ENCODE peak calls at places on chromosomes 3 and 15, in five cellular contexts. One of them, this sample, is unnamed.

GRCh38 chr15:36331531-36332275 is 247.7 kb upstream of the CDIN1 start:
- DNase-seq in psoas muscle: no peak
- DNase-seq in pancreas: no peak
- DNase-seq in lung: no peak
- DNase-seq in body of pancreas: no peak
- DNase-seq in this sample: no peak

GRCh38 chr3:79414821-79415220 is 353.0 kb downstream of the ROBO1 start:
- DNase-seq in psoas muscle: peak
- DNase-seq in body of pancreas: peak
- DNase-seq in pancreas: no peak
- DNase-seq in lung: peak
- DNase-seq in this sample: no peak

GRCh38 chr15:94269954-94270353 is 38.6 kb downstream of the MCTP2 start:
- DNase-seq in body of pancreas: no peak
- DNase-seq in lung: no peak
- DNase-seq in pancreas: no peak
- DNase-seq in psoas muscle: no peak
- DNase-seq in this sample: no peak

GRCh38 chr15:101049282-101049681 is 130.1 kb downstream of the LRRK1 start:
- DNase-seq in body of pancreas: no peak
- DNase-seq in psoas muscle: no peak
- DNase-seq in pancreas: no peak
- DNase-seq in lung: no peak
- DNase-seq in this sample: peak

GRCh38 chr15:63380828-63381282 is 791 bp downstream of the CA12 start:
- DNase-seq in body of pancreas: no peak
- DNase-seq in lung: no peak
- DNase-seq in pancreas: no peak
- DNase-seq in psoas muscle: no peak
- DNase-seq in this sample: no peak

GRCh38 chr15:67413770-67414429 is 107.0 kb upstream of the C15orf61 start:
- DNase-seq in body of pancreas: peak
- DNase-seq in psoas muscle: no peak
- DNase-seq in lung: no peak
- DNase-seq in pancreas: no peak
- DNase-seq in this sample: no peak

GRCh38 chr3:127090218-127091160 is 102.4 kb upstream of the PRR23E start:
- DNase-seq in lung: no peak
- DNase-seq in pancreas: no peak
- DNase-seq in body of pancreas: no peak
- DNase-seq in psoas muscle: peak
- DNase-seq in this sample: no peak

GRCh38 chr3:47017504-47018268 is 38.2 kb downstream of the NBEAL2 start:
- DNase-seq in body of pancreas: no peak
- DNase-seq in psoas muscle: no peak
- DNase-seq in lung: no peak
- DNase-seq in pancreas: no peak
- DNase-seq in this sample: no peak

GRCh38 chr3:38968891-38969290 is 82.9 kb downstream of the SCN11A start:
- DNase-seq in body of pancreas: no peak
- DNase-seq in psoas muscle: no peak
- DNase-seq in pancreas: no peak
- DNase-seq in lung: no peak
- DNase-seq in this sample: no peak

GRCh38 chr3:100868894-100869293 is 124.3 kb downstream of the ABI3BP start:
- DNase-seq in body of pancreas: no peak
- DNase-seq in psoas muscle: no peak
- DNase-seq in lung: no peak
- DNase-seq in pancreas: no peak
- DNase-seq in this sample: no peak

GRCh38 chr3:119456469-119456868 is 6.9 kb downstream of the TMEM39A start:
- DNase-seq in lung: no peak
- DNase-seq in body of pancreas: no peak
- DNase-seq in pancreas: no peak
- DNase-seq in psoas muscle: no peak
- DNase-seq in this sample: no peak

GRCh38 chr3:179446501-179446900 is 4.8 kb downstream of the GNB4 start:
- DNase-seq in body of pancreas: no peak
- DNase-seq in pancreas: no peak
- DNase-seq in psoas muscle: no peak
- DNase-seq in lung: no peak
- DNase-seq in this sample: no peak

GRCh38 chr3:143334231-143334630 is 214.7 kb downstream of the CHST2 start:
- DNase-seq in pancreas: no peak
- DNase-seq in body of pancreas: no peak
- DNase-seq in lung: no peak
- DNase-seq in psoas muscle: no peak
- DNase-seq in this sample: no peak

GRCh38 chr3:134074001-134074789 is 44.5 kb upstream of the SLCO2A1 start:
- DNase-seq in lung: no peak
- DNase-seq in psoas muscle: no peak
- DNase-seq in body of pancreas: no peak
- DNase-seq in pancreas: no peak
- DNase-seq in this sample: no peak

GRCh38 chr3:170815340-170815739 is 54.7 kb downstream of the RPL22L1 start:
- DNase-seq in psoas muscle: no peak
- DNase-seq in body of pancreas: peak
- DNase-seq in pancreas: peak
- DNase-seq in lung: peak
- DNase-seq in this sample: no peak

DNA sequence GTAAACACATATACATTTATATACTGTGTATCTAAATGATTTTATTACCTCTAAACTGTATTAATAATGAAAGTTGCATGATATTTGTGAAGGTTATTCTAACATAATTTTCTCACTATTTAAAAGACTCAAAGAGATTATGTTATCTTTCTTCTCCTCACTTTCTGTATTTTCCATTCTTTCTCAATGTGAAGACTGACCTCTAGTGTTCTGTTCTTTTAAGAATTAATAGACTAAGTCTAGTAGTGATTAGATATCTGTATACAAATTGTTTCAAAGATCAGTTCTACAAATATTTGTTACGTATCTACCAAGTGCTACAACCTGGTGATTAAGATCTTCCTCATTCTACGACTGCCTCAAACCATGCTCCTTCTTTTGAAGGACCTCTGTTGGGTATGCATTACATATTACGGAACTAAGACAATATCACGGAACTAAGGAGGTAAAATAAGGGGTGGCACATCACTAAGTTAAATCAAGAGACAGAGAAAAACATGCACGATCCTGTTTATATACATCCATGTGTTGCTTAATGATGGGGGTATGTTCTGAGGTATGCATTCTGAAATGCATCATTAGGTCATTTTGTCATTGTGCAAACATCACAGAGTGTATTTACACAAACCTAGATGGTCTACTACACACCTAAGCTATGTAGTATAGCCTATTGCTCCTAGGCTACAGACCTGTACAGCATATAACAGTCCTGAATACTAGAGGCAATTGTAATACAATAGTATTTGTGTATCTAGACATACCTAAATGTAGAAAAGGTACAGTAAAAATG is 161.5 kb upstream of the KBTBD8 start:
- DNase-seq in lung: no peak
- DNase-seq in pancreas: no peak
- DNase-seq in psoas muscle: no peak
- DNase-seq in body of pancreas: no peak
- DNase-seq in this sample: no peak
- TF ChIP-seq CTCF in lung: no peak
- TF ChIP-seq CTCF in pancreas: no peak
- TF ChIP-seq CTCF in psoas muscle: no peak
- TF ChIP-seq CTCF in body of pancreas: peak
- TF ChIP-seq CTCF in this sample: peak

GRCh38 chr15:90559119-90559518 is 29.4 kb downstream of the CRTC3 start:
- DNase-seq in psoas muscle: no peak
- DNase-seq in body of pancreas: no peak
- DNase-seq in pancreas: no peak
- DNase-seq in lung: no peak
- DNase-seq in this sample: no peak
- H3K27ac ChIP-seq in psoas muscle: peak
- H3K27ac ChIP-seq in body of pancreas: peak
- H3K27ac ChIP-seq in pancreas: peak
- H3K27ac ChIP-seq in lung: peak
- H3K27ac ChIP-seq in this sample: peak

DNA sequence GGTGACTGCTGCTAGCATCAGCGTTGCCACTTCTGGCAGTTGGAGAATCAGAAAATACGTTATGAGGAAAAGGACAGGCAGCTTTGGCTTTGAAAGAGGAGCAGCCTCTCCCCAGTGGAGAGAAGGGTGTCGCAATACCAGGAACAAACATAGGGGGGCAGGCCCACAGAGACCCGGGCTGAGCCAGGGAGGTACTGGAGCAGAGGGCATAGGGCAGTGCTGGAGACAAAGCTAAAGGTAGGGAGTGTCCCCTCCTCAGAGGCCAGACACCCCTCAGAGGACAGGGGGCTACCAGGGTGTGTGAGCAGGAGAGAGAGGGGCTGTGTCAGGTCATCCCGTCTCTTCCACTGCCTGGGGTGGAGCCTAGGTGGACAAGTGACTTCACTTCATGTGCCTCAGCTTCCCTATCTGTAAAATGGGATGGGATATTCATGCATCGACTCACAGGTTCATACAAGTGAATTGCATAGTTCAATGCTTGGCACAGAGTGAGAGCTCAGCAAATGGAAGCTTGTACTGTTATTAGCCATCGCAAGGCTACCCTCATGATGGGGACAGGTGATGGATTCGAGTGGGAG is 49.7 kb upstream of the LIMD1 start:
- DNase-seq in body of pancreas: no peak
- DNase-seq in pancreas: no peak
- DNase-seq in psoas muscle: peak
- DNase-seq in lung: no peak
- DNase-seq in this sample: peak
- TF ChIP-seq CTCF in body of pancreas: no peak
- TF ChIP-seq CTCF in pancreas: no peak
- TF ChIP-seq CTCF in psoas muscle: no peak
- TF ChIP-seq CTCF in lung: no peak
- TF ChIP-seq CTCF in this sample: peak

DNA sequence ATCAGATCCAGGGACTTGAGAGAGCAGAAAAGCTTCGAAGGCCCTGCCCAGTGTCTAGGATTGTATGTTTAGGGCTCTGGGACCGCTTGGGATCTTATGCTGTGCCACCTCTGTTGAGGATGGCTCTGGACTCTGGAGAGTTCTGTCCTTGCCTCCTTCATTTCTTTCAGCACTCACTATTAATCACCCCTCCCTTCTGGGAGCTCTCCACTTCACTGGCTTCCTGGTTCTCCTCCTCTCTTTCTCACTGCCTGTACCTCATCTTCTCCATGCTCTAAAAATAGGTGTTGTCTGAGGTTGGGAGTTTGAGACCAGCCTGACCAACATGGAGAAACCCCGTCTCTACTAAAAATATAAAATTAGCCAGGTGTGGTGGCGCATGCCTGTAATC is 17.3 kb downstream of the MAPKBP1 start:
- DNase-seq in pancreas: no peak
- DNase-seq in psoas muscle: no peak
- DNase-seq in lung: no peak
- DNase-seq in body of pancreas: no peak
- DNase-seq in this sample: no peak
- H3K27ac ChIP-seq in pancreas: no peak
- H3K27ac ChIP-seq in psoas muscle: peak
- H3K27ac ChIP-seq in lung: peak
- H3K27ac ChIP-seq in body of pancreas: no peak
- H3K27ac ChIP-seq in this sample: no peak

GRCh38 chr3:142129516-142130171 is 19.7 kb downstream of the TFDP2 start:
- DNase-seq in lung: no peak
- DNase-seq in body of pancreas: no peak
- DNase-seq in psoas muscle: no peak
- DNase-seq in pancreas: no peak
- DNase-seq in this sample: no peak
- TF ChIP-seq CTCF in lung: no peak
- TF ChIP-seq CTCF in body of pancreas: no peak
- TF ChIP-seq CTCF in psoas muscle: no peak
- TF ChIP-seq CTCF in pancreas: no peak
- TF ChIP-seq CTCF in this sample: no peak

DNA sequence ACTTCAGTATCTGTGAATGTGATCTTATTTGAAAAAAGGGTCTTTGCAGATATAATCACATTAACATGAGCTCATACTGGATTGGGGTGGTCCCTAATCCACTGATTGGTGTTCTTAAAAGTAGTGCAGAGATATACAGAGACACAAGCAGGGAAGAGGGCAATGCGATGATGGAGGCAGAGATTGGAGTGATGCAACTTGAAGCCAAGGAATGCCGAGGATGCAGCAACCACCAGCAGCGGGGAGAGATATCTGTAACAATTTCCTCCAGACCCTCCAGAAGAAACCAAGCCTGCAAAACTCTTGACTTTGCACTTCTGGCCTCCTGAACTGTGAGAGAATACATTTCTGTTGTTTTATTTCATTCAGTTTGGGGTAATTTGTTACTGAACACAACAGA is 171.0 kb upstream of the MBNL1 start:
- DNase-seq in psoas muscle: no peak
- DNase-seq in lung: no peak
- DNase-seq in pancreas: no peak
- DNase-seq in body of pancreas: no peak
- DNase-seq in this sample: no peak
- H3K27ac ChIP-seq in psoas muscle: no peak
- H3K27ac ChIP-seq in lung: no peak
- H3K27ac ChIP-seq in pancreas: no peak
- H3K27ac ChIP-seq in body of pancreas: no peak
- H3K27ac ChIP-seq in this sample: no peak